ENCODE peak calls at places on chromosomes 4 and X, in four cellular contexts. W, O, Q and E are unnamed samples.

GRCh38 chr4:2259541-2260267 is 2.2 kb downstream of the MXD4 start:
- DNase-seq in W (no peak), O (peak; percentile 43), Q (no peak), E (no peak)

GRCh38 chr4:94758141-94758699 is 465 bp downstream of the BMPR1B start:
- DNase-seq in W (peak; percentile 67), O (no peak), Q (peak; percentile 44), E (no peak)

GRCh38 chrX:3393168-3393567 is 46.7 kb upstream of the MXRA5 start:
- DNase-seq in W (peak; percentile 54), O (no peak), Q (peak; percentile 12), E (no peak)

GRCh38 chr4:94813221-94813620 is 55.5 kb downstream of the BMPR1B start:
- DNase-seq in W (no peak), O (no peak), Q (no peak), E (no peak)

GRCh38 chrX:68650491-68650890 is 3.0 kb downstream of the STARD8 start:
- DNase-seq in W (peak; percentile 73), O (no peak), Q (peak; percentile 60), E (no peak)

GRCh38 chrX:10121787-10122186 is 35.0 kb upstream of the CLCN4 start:
- DNase-seq in W (no peak), O (no peak), Q (no peak), E (no peak)

GRCh38 chr4:164538061-164538460 is 215.9 kb upstream of the SMIM31 start:
- DNase-seq in W (no peak), O (no peak), Q (peak; percentile 27), E (no peak)

GRCh38 chr4:135573251-135573650 is 1371.7 kb upstream of the PABPC4L start:
- DNase-seq in W (no peak), O (no peak), Q (no peak), E (no peak)

GRCh38 chrX:17359500-17359899 is 15.5 kb upstream of the NHS start:
- DNase-seq in W (peak; percentile 50), O (no peak), Q (no peak), E (no peak)

GRCh38 chr4:165651901-165652300 is 221.1 kb upstream of the TLL1 start:
- DNase-seq in W (no peak), O (no peak), Q (no peak), E (no peak)

GRCh38 chr4:185834088-185834487 is 22.1 kb upstream of the SORBS2 start:
- DNase-seq in W (no peak), O (no peak), Q (no peak), E (no peak)

GRCh38 chr4:101123231-101123630 is 224.1 kb downstream of the PPP3CA start:
- DNase-seq in W (no peak), O (no peak), Q (no peak), E (no peak)

GRCh38 chr4:13088726-13089658 is 395.1 kb downstream of the RAB28 start:
- DNase-seq in W (peak; percentile 41), O (no peak), Q (no peak), E (no peak)

GRCh38 chr4:159281781-159282180 is 178.9 kb downstream of the RAPGEF2 start:
- DNase-seq in W (peak; percentile 66), O (no peak), Q (no peak), E (no peak)

GRCh38 chr4:32962100-32962499 is 2241.9 kb downstream of the PCDH7 start:
- DNase-seq in W (no peak), O (no peak), Q (peak; percentile 26), E (no peak)

GRCh38 chr4:15799703-15800102 is 21.6 kb downstream of the CD38 start:
- DNase-seq in W (no peak), O (no peak), Q (no peak), E (no peak)

GRCh38 chr4:124437853-124438495 is 274.6 kb downstream of the ANKRD50 start:
- DNase-seq in W (no peak), O (no peak), Q (peak; percentile 30), E (no peak)

GRCh38 chr4:1864076-1865008 is 6.9 kb upstream of the NSD2 start:
- DNase-seq in W (no peak), O (no peak), Q (no peak), E (no peak)

GRCh38 chr4:136319789-136320470 is 1212.4 kb downstream of the PCDH18 start:
- DNase-seq in W (no peak), O (no peak), Q (peak; percentile 88), E (no peak)

GRCh38 chrX:56804867-56805266 is 75.8 kb downstream of the NBDY start:
- DNase-seq in W (no peak), O (no peak), Q (peak; percentile 75), E (no peak)

GRCh38 chr4:116551798-116552197 is 533.6 kb downstream of the TRAM1L1 start:
- DNase-seq in W (no peak), O (no peak), Q (no peak), E (no peak)

GRCh38 chrX:153903991-153904957 is at the start of gene AVPR2:
- DNase-seq in W (no peak), O (no peak), Q (no peak), E (no peak)

GRCh38 chr4:128338634-128339355 is 51.2 kb upstream of the PGRMC2 start:
- DNase-seq in W (peak; percentile 90), O (no peak), Q (peak; percentile 72), E (no peak)

GRCh38 chr4:184196730-184197355 is 20.8 kb downstream of the ENPP6 start:
- DNase-seq in W (no peak), O (no peak), Q (peak; percentile 15), E (no peak)

GRCh38 chr4:136121431-136121830 is 1410.9 kb downstream of the PCDH18 start:
- DNase-seq in W (no peak), O (no peak), Q (peak; percentile 26), E (no peak)

GRCh38 chrX:46912673-46913491 is 661 bp downstream of the JADE3 start:
- DNase-seq in W (peak; percentile 70), O (peak; percentile 55), Q (no peak), E (peak; percentile 13)

GRCh38 chr4:66564901-66565648 is 894.8 kb upstream of the EPHA5 start:
- DNase-seq in W (peak; percentile 1), O (no peak), Q (peak; percentile 23), E (no peak)

GRCh38 chr4:138175337-138175794 is 66.8 kb downstream of the SLC7A11 start:
- DNase-seq in W (no peak), O (no peak), Q (no peak), E (no peak)

GRCh38 chr4:71648448-71648847 is 135.4 kb downstream of the GC start:
- DNase-seq in W (no peak), O (no peak), Q (peak; percentile 95), E (no peak)

GRCh38 chrX:129984196-129984962 is 1.9 kb downstream of the BCORL1 start:
- DNase-seq in W (peak; percentile 43), O (peak; percentile 45), Q (no peak), E (no peak)

GRCh38 chr4:122823476-122823875 is 3.2 kb upstream of the FGF2 start:
- DNase-seq in W (peak; percentile 40), O (no peak), Q (no peak), E (no peak)

GRCh38 chr4:150722908-150723362 is 141.0 kb downstream of the MAB21L2 start:
- DNase-seq in W (peak; percentile 8), O (peak; percentile 93), Q (peak; percentile 68), E (no peak)

GRCh38 chrX:120671963-120672362 is 42.1 kb upstream of the C1GALT1C1 start:
- DNase-seq in W (no peak), O (no peak), Q (no peak), E (no peak)

GRCh38 chr4:119103263-119103662 is 32.4 kb upstream of the MYOZ2 start:
- DNase-seq in W (peak; percentile 96), O (no peak), Q (peak; percentile 100), E (no peak)

GRCh38 chr4:144948009-144948408 is 150.0 kb downstream of the ANAPC10 start:
- DNase-seq in W (no peak), O (no peak), Q (no peak), E (no peak)

GRCh38 chr4:1031956-1032795 is 20.8 kb downstream of the FGFRL1 start:
- DNase-seq in W (peak; percentile 35), O (no peak), Q (no peak), E (no peak)

GRCh38 chr4:10200869-10201268 is 84.3 kb upstream of the WDR1 start:
- DNase-seq in W (no peak), O (no peak), Q (no peak), E (no peak)

GRCh38 chr4:42152507-42153504 is at the start of gene BEND4:
- DNase-seq in W (peak; percentile 7), O (no peak), Q (no peak), E (no peak)